ENCODE peak calls at places on chromosomes 2 and 18, in four cellular contexts. T is right lobe of liver, Q is mucosa of descending colon, I is HCT116. C is an unnamed sample.

GRCh38 chr18:13612111-13612997 is 114.0 kb downstream of the FAM210A start:
- DNase-seq in Q (peak; percentile 80), I (no peak), T (no peak), C (no peak)

GRCh38 chr2:42297322-42297936 is 63.6 kb downstream of the COX7A2L start:
- DNase-seq in I (no peak), Q (no peak), T (no peak), C (no peak)

GRCh38 chr2:134228493-134228903 is 25.4 kb upstream of the MGAT5 start:
- DNase-seq in T (no peak), I (no peak), Q (no peak), C (no peak)

GRCh38 chr2:105675841-105676240 is 68.9 kb upstream of the NCK2 start:
- DNase-seq in I (no peak), Q (no peak), T (no peak), C (no peak)

GRCh38 chr2:178205853-178206516 is 11.7 kb downstream of the OSBPL6 start:
- DNase-seq in Q (no peak), T (no peak), I (no peak), C (no peak)

GRCh38 chr2:113278812-113279139 is at the start of gene PAX8:
- DNase-seq in T (no peak), I (no peak), Q (no peak), C (no peak)

GRCh38 chr2:201698588-201699226 is at the start of gene MPP4:
- DNase-seq in Q (no peak), I (no peak), T (no peak), C (no peak)

GRCh38 chr18:29979884-29980283 is 1062.7 kb downstream of the DSC3 start:
- DNase-seq in Q (no peak), I (no peak), T (no peak), C (no peak)

GRCh38 chr18:22422909-22423548 is 5.3 kb upstream of the CTAGE1 start:
- DNase-seq in Q (no peak), I (no peak), T (peak; percentile 74), C (no peak)

GRCh38 chr2:124323321-124323720 is 298.2 kb downstream of the CNTNAP5 start:
- DNase-seq in T (no peak), Q (no peak), I (no peak), C (no peak)

GRCh38 chr2:12381543-12382323 is 335.0 kb upstream of the TRIB2 start:
- DNase-seq in Q (no peak), I (no peak), T (no peak), C (no peak)

GRCh38 chr2:155377931-155378444 is 679.5 kb downstream of the KCNJ3 start:
- DNase-seq in T (no peak), I (no peak), Q (no peak), C (no peak)

GRCh38 chr2:168375195-168375798 is 80.8 kb upstream of the CERS6 start:
- DNase-seq in Q (no peak), T (no peak), I (no peak), C (no peak)
- TF ChIP-seq CTCF in Q (peak; percentile 7), T (peak; percentile 29), I (peak; percentile 48), C (peak; percentile 72)

GRCh38 chr2:70906439-70907018 is 29.2 kb upstream of the ATP6V1B1 start:
- DNase-seq in T (no peak), Q (no peak), I (no peak), C (no peak)

GRCh38 chr2:70904371-70905216 is 31.1 kb upstream of the ATP6V1B1 start:
- DNase-seq in I (no peak), Q (no peak), T (no peak), C (no peak)

GRCh38 chr2:70905443-70905842 is 30.3 kb upstream of the ATP6V1B1 start:
- DNase-seq in T (no peak), Q (no peak), I (no peak), C (no peak)

GRCh38 chr2:70906022-70906421 is 29.7 kb upstream of the ATP6V1B1 start:
- DNase-seq in T (no peak), Q (no peak), I (no peak), C (no peak)

GRCh38 chr2:70907130-70907756 is 28.5 kb upstream of the ATP6V1B1 start:
- DNase-seq in Q (no peak), T (no peak), I (no peak), C (no peak)
- H3K4me3 ChIP-seq in Q (no peak overlapping the region), T (no peak overlapping the region), I (no peak overlapping the region), C (no peak overlapping the region)

GRCh38 chr2:86055314-86055713 is 50.4 kb downstream of the POLR1A start:
- DNase-seq in I (no peak), Q (no peak), T (no peak), C (no peak)
- TF ChIP-seq CTCF in I (no peak), Q (no peak), T (no peak), C (no peak)

DNA sequence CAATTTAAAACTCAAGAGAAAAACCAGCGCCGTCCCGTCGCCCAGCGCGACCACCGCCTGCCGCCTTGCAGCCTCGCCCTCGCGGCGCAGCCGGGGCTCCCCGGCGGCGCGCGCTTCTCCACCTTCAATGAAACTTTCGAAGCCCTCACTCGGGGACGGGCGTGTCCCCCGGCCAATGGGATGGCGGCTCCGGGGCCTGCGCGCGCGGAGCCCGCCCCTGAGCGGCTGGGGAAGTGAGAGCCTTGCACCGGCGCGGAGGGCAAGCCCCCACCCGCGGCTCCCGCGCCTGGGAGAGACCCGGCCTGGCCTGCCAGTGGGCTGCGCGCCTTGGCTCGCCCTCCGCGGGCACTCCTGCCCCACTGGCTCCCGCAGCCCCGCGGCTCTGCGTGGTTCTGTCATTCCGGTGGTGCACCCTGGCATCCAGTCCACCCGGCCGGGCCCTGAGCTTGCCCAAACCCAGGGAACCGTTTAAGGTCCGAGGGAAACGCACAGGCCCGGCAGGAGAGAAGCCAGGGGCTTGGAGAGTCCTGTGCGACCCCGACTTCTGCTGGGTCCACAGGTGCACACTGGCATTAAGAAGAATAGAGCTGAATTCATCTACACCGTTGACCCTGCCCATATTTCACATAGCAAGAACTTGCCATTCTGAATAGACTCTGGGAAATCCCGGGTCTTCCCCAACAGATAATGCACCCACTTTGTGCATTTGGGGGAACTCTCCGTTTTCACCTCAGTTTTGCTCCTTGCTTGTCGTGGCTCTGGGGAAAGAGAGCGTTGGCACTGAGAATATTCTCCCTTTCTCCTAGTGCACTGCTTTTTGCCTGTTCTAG is at the start of gene PIEZO2:
- DNase-seq in Q (peak; percentile 54), T (peak; percentile 89), I (no peak), C (no peak)
- H3K4me3 ChIP-seq in Q (no peak within 1 kb of the TSS), T (peak within 1 kb of the TSS; percentile 75), I (no peak within 1 kb of the TSS), C (peak within 1 kb of the TSS; percentile 26)

DNA sequence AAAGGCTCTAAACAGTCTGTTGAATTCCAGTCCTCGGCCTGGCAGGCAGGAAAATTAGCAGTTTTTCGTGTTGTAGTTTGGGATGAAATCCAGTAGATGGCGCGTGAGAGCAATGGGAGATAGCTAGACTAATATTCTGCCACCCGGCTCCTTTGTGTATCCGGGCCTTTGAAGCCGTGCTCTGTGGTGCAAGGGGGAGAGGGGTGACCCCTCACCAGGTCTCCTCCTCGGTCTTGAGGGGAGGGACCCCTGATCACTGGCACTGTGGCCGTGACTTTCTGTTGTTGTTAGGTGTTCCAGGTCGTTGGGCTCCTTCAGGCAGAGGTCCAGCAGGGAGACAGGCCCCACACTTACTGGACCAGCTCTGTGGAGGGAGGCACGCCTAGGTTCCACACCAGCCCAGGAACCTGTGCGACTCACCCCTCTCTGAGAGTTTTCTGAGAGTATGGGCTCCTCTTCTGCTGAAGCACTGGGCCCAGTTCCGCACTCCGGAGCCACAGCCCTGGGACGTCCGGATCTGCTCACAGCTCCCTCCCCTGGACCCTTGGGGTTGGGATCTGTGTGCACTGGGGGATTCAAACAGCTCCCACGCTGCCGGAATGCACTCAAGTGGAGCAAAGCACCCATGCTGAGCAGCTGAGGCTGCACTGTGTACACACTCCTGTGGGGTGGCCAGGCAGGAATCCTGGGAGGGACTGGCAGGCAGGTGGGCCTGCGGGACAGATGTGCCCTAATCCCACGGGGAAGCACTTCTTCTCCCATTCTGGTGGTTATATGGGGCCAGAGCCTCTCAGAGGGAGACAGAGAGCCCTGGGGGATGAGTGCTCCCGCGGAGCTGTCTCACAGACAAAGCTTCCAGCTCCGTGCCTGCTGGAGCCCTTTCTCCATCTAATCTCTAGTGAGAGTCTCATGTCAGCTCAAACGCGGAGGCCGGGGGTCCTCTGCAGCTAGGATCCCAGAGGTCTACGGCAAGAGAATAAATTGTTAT is 8.8 kb downstream of the GKN2 start:
- DNase-seq in Q (no peak), T (no peak), I (peak; percentile 34), C (no peak)
- TF ChIP-seq CTCF in Q (peak; percentile 60), T (peak; percentile 83), I (peak; percentile 78), C (peak; percentile 91)

GRCh38 chr2:196276421-196276820 is 105.0 kb upstream of the STK17B start:
- DNase-seq in I (no peak), Q (no peak), T (no peak), C (no peak)
- H3K4me3 ChIP-seq in I (no peak overlapping the region), Q (no peak overlapping the region), T (no peak overlapping the region), C (no peak overlapping the region)

GRCh38 chr2:209322041-209322440 is 101.8 kb upstream of the MAP2 start:
- DNase-seq in T (no peak), I (no peak), Q (no peak), C (no peak)
- TF ChIP-seq CTCF in T (no peak), I (peak; percentile 37), Q (no peak), C (peak; percentile 34)